ENCODE peak calls at places on chromosome 21, in six cellular contexts. W is epithelial cell of esophagus, N is Calu3, F is lower leg skin, Q is H9, R is WTC11. M is an unnamed sample.

GRCh38 chr21:45012661-45013270 is 61.6 kb upstream of the ADARB1 start:
- DNase-seq in W (peak; percentile 89), R (peak; percentile 63), Q (peak; percentile 90), N (peak; percentile 40), F (no peak), M (peak; percentile 65)

GRCh38 chr21:37412603-37413360 is 46.2 kb downstream of the DYRK1A start:
- DNase-seq in N (no peak), Q (no peak), R (no peak), W (no peak), F (no peak), M (no peak)

GRCh38 chr21:25931791-25932190 is 197.0 kb downstream of the GABPA start:
- DNase-seq in Q (no peak), F (no peak), N (no peak), W (no peak), R (no peak), M (no peak)

GRCh38 chr21:45320261-45320990 is 32.7 kb upstream of the POFUT2 start:
- DNase-seq in R (no peak), W (no peak), Q (peak; percentile 23), F (no peak), N (no peak), M (no peak)

GRCh38 chr21:44817914-44818635 is at the start of gene SUMO3:
- DNase-seq in W (peak; percentile 78), N (peak; percentile 83), R (peak; percentile 69), F (peak; percentile 75), Q (peak; percentile 74), M (peak; percentile 60)

GRCh38 chr21:28714795-28715464 is 277.7 kb downstream of the LTN1 start:
- DNase-seq in N (no peak), Q (no peak), W (no peak), F (no peak), R (no peak), M (no peak)

GRCh38 chr21:36499578-36500471 is 19.9 kb upstream of the CLDN14 start:
- DNase-seq in Q (no peak), F (peak; percentile 19), R (no peak), W (peak; percentile 82), N (no peak), M (peak; percentile 60)

GRCh38 chr21:45382698-45383000 is 22.3 kb upstream of the COL18A1 start:
- DNase-seq in R (peak; percentile 4), F (no peak), Q (no peak), N (no peak), W (no peak), M (no peak)

GRCh38 chr21:46127239-46128105 is 27.9 kb downstream of the FTCD start:
- DNase-seq in F (no peak), N (no peak), W (no peak), R (peak; percentile 9), Q (no peak), M (no peak)

GRCh38 chr21:35011681-35012080 is 37.4 kb downstream of the RUNX1 start:
- DNase-seq in N (no peak), F (no peak), R (no peak), Q (no peak), W (no peak), M (no peak)

GRCh38 chr21:45994086-45994661 is 12.6 kb downstream of the COL6A1 start:
- DNase-seq in W (no peak), R (no peak), F (no peak), N (no peak), Q (no peak), M (no peak)

GRCh38 chr21:45297329-45297728 is 9.6 kb upstream of the POFUT2 start:
- DNase-seq in Q (no peak), W (no peak), N (no peak), F (no peak), R (no peak), M (no peak)

GRCh38 chr21:14448784-14449183 is 65.8 kb upstream of the HSPA13 start:
- DNase-seq in W (no peak), F (no peak), R (no peak), N (no peak), Q (no peak), M (no peak)

GRCh38 chr21:23160914-23161313 is 2162.7 kb downstream of the NCAM2 start:
- DNase-seq in Q (no peak), R (no peak), W (no peak), N (no peak), F (no peak), M (peak; percentile 41)

GRCh38 chr21:44938976-44939531 is 775 bp upstream of the SLX9 start:
- DNase-seq in W (no peak), R (no peak), F (no peak), Q (no peak), N (no peak), M (no peak)

GRCh38 chr21:45935628-45936027 is 45.9 kb upstream of the COL6A1 start:
- DNase-seq in N (no peak), R (no peak), Q (no peak), F (no peak), W (peak; percentile 13), M (no peak)

GRCh38 chr21:36543924-36544323 is 64.0 kb upstream of the CLDN14 start:
- DNase-seq in Q (no peak), N (no peak), R (no peak), W (no peak), F (no peak), M (no peak)

GRCh38 chr21:37606549-37606948 is 240.0 kb downstream of the DYRK1A start:
- DNase-seq in Q (no peak), N (no peak), W (no peak), R (no peak), F (no peak), M (no peak)

GRCh38 chr21:44850905-44851657 is 22.4 kb downstream of the PTTG1IP start:
- DNase-seq in Q (no peak), R (no peak), F (no peak), N (no peak), W (no peak), M (no peak)

GRCh38 chr21:46457801-46458314 is 833 bp upstream of the DIP2A start:
- DNase-seq in Q (peak; percentile 37), F (peak; percentile 26), N (peak; percentile 21), R (no peak), W (peak; percentile 51), M (peak; percentile 42)

GRCh38 chr21:37522641-37523295 is 156.2 kb downstream of the DYRK1A start:
- DNase-seq in Q (no peak), R (no peak), F (no peak), N (no peak), W (no peak), M (no peak)

GRCh38 chr21:42348762-42349161 is 2.0 kb downstream of the TFF2 start:
- DNase-seq in F (no peak), N (no peak), W (no peak), Q (no peak), R (no peak), M (no peak)

GRCh38 chr21:42346866-42347600 is 3.8 kb downstream of the TFF2 start:
- DNase-seq in F (no peak), W (no peak), Q (no peak), R (no peak), N (no peak), M (no peak)

GRCh38 chr21:42346441-42346840 is 4.4 kb downstream of the TFF2 start:
- DNase-seq in R (no peak), W (no peak), Q (no peak), N (no peak), F (no peak), M (no peak)

GRCh38 chr21:42349420-42350075 is 1.2 kb downstream of the TFF2 start:
- DNase-seq in F (no peak), W (no peak), R (no peak), N (no peak), Q (no peak), M (no peak)

GRCh38 chr21:42347601-42348327 is 3.0 kb downstream of the TFF2 start:
- DNase-seq in F (no peak), W (no peak), R (no peak), Q (no peak), N (no peak), M (no peak)
- TF ChIP-seq CTCF in F (no peak), W (no peak), R (no peak), Q (no peak), N (no peak), M (no peak)

DNA sequence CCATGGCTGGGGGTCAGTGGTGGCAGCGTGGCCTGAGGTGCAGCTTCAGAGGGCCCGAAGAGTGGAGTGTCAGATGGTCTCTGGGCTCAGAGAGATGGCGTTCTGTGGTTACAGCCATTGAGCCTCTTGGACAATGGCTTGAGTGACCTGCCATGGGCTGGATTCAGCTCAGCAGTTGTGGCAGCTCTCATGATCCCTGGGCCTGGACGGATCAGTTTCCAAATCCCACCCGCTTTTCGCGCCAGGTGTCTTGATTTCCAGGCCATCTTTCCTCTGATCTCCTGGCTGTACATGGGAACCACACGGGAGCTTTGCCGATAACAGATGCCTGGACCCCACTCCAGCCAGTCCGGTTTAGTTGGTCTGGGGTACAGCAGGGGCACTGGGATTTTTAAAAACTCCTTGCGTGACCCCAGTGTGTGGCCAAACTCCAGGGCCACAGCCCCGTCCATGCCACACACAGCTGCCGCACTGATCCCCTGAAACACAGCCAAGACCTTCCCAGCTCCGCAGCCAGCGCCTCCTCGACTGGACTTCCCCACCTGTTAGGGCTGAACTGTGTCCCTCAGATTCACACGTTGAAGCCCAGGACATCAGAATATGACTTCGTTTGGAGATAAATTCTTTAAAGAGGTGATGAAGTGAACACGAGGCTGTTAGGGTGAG is 67.9 kb downstream of the ATP5PO start:
- DNase-seq in W (no peak), Q (no peak), F (no peak), N (no peak), R (no peak), M (no peak)
- TF ChIP-seq CTCF in W (no peak), Q (no peak), F (no peak), N (no peak), R (no peak), M (no peak)

DNA sequence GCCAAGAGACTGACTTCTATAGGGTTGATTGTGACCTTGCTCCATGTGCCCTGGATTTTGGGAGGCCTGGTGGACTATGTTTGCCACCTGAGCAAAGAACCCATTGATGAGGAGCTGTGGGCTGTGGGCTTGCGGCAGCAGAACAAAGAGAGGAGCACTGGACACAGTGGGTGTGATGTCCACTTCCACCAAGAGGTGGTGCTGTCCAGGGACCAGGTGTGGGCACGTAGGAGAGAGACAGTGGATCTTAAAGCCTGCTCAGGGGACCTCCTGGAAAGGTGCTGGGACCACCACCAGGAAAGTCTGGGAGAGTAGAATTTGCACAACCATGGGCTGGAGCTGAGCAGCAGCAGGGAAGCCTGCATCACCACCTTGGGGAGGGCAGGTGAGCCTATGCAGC is 106.7 kb upstream of the ETS2 start:
- DNase-seq in N (no peak), F (no peak), R (peak; percentile 59), Q (peak; percentile 46), W (no peak), M (no peak)
- TF ChIP-seq CTCF in N (no peak), F (no peak), R (peak; percentile 59), Q (peak; percentile 52), W (no peak), M (no peak)

GRCh38 chr21:43619856-43620255 is 39.4 kb downstream of the HSF2BP start:
- DNase-seq in W (no peak), R (no peak), Q (no peak), N (no peak), F (no peak), M (peak; percentile 23)
- TF ChIP-seq CTCF in W (peak; percentile 41), R (no peak), Q (peak; percentile 56), N (no peak), F (no peak), M (peak; percentile 6)

GRCh38 chr21:15735409-15735808 is 5.6 kb downstream of the USP25 start:
- DNase-seq in F (no peak), R (no peak), W (no peak), Q (no peak), N (no peak), M (no peak)
- TF ChIP-seq CTCF in F (no peak), R (no peak), W (no peak), Q (peak; percentile 28), N (no peak), M (no peak)

M was measured in MCF 10A.